ENCODE peak calls at places on chromosomes 6 and 20, in seven cellular contexts. Z, Y, L, Q, A, C and K are unnamed samples.

GRCh38 chr6:35034411-35035171 is 106.5 kb downstream of the TCP11 start:
- DNase-seq in Z (peak), Y (no peak), L (peak), Q (no peak), A (peak), C (no peak), K (peak)

GRCh38 chr20:60283281-60283680 is 325.1 kb downstream of the CDH26 start:
- DNase-seq in Z (no peak), Y (no peak), L (no peak), Q (no peak), A (no peak), C (no peak), K (no peak)

GRCh38 chr6:56370591-56371198 is 123.3 kb upstream of the COL21A1 start:
- DNase-seq in Z (peak), Y (peak), L (no peak), Q (peak), A (no peak), C (peak), K (no peak)

GRCh38 chr6:122726649-122727048 is 52.9 kb upstream of the FABP7 start:
- DNase-seq in Z (no peak), Y (peak), L (no peak), Q (no peak), A (peak), C (peak), K (no peak)

GRCh38 chr6:161029195-161029809 is 37.7 kb downstream of the MAP3K4 start:
- DNase-seq in Z (no peak), Y (no peak), L (no peak), Q (no peak), A (no peak), C (peak), K (no peak)

GRCh38 chr6:169022079-169022478 is 231.6 kb downstream of the THBS2 start:
- DNase-seq in Z (no peak), Y (no peak), L (no peak), Q (no peak), A (no peak), C (no peak), K (no peak)

GRCh38 chr6:111482959-111483735 is at the start of gene REV3L:
- DNase-seq in Z (peak), Y (peak), L (peak), Q (peak), A (peak), C (peak), K (peak)

GRCh38 chr20:4830696-4831095 is 109.0 kb downstream of the PRND start:
- DNase-seq in Z (no peak), Y (no peak), L (no peak), Q (no peak), A (no peak), C (no peak), K (no peak)

GRCh38 chr20:3563548-3564177 is 92.8 kb downstream of the ATRN start:
- DNase-seq in Z (no peak), Y (no peak), L (no peak), Q (no peak), A (no peak), C (peak), K (no peak)

GRCh38 chr20:41560971-41561370 is 57.2 kb downstream of the CHD6 start:
- DNase-seq in Z (no peak), Y (no peak), L (no peak), Q (no peak), A (no peak), C (no peak), K (no peak)

GRCh38 chr6:3961581-3962225 is 112.5 kb downstream of the FAM50B start:
- DNase-seq in Z (no peak), Y (no peak), L (no peak), Q (no peak), A (no peak), C (peak), K (no peak)

GRCh38 chr20:24698706-24699206 is 229.3 kb downstream of the SYNDIG1 start:
- DNase-seq in Z (no peak), Y (no peak), L (no peak), Q (no peak), A (peak), C (no peak), K (no peak)

GRCh38 chr20:2485662-2486061 is 15.1 kb upstream of the SNRPB start:
- DNase-seq in Z (no peak), Y (no peak), L (peak), Q (no peak), A (no peak), C (no peak), K (no peak)

GRCh38 chr20:35002426-35003210 is 47.0 kb downstream of the MYH7B start:
- DNase-seq in Z (no peak), Y (no peak), L (peak), Q (peak), A (no peak), C (no peak), K (peak)

GRCh38 chr20:1946762-1947534 is 46.9 kb downstream of the PDYN start:
- DNase-seq in Z (peak), Y (no peak), L (peak), Q (peak), A (peak), C (peak), K (no peak)

GRCh38 chr6:160995271-160995670 is 3.7 kb downstream of the MAP3K4 start:
- DNase-seq in Z (no peak), Y (no peak), L (no peak), Q (no peak), A (no peak), C (no peak), K (no peak)

GRCh38 chr20:31848088-31848999 is 2.9 kb upstream of the FOXS1 start:
- DNase-seq in Z (no peak), Y (no peak), L (no peak), Q (no peak), A (no peak), C (no peak), K (no peak)

GRCh38 chr20:8757146-8757545 is 311.7 kb upstream of the PLCB4 start:
- DNase-seq in Z (no peak), Y (no peak), L (no peak), Q (no peak), A (no peak), C (peak), K (no peak)

GRCh38 chr20:728022-728944 is 40.0 kb downstream of the SLC52A3 start:
- DNase-seq in Z (no peak), Y (no peak), L (peak), Q (no peak), A (peak), C (peak), K (peak)

GRCh38 chr6:157323924-157324276 is 581 bp upstream of the TMEM242 start:
- DNase-seq in Z (peak), Y (peak), L (peak), Q (peak), A (peak), C (peak), K (peak)

GRCh38 chr6:20564777-20565176 is 30.5 kb downstream of the CDKAL1 start:
- DNase-seq in Z (no peak), Y (no peak), L (no peak), Q (no peak), A (no peak), C (peak), K (no peak)

GRCh38 chr6:158607411-158608170 is 37.0 kb downstream of the DYNLT1 start:
- DNase-seq in Z (no peak), Y (no peak), L (no peak), Q (no peak), A (no peak), C (peak), K (no peak)

GRCh38 chr6:34447381-34447780 is 18.5 kb upstream of the PACSIN1 start:
- DNase-seq in Z (no peak), Y (no peak), L (no peak), Q (no peak), A (no peak), C (no peak), K (no peak)

GRCh38 chr6:153947817-153948447 is 91.1 kb upstream of the OPRM1 start:
- DNase-seq in Z (no peak), Y (no peak), L (no peak), Q (no peak), A (peak), C (no peak), K (no peak)

GRCh38 chr6:48641544-48641943 is 530.5 kb upstream of the PTCHD4 start:
- DNase-seq in Z (no peak), Y (peak), L (no peak), Q (no peak), A (no peak), C (peak), K (no peak)

GRCh38 chr20:1722513-1723050 is 65.0 kb upstream of the SIRPG start:
- DNase-seq in Z (no peak), Y (no peak), L (no peak), Q (no peak), A (no peak), C (no peak), K (no peak)

GRCh38 chr6:146962332-146962731 is 241.9 kb upstream of the STXBP5 start:
- DNase-seq in Z (no peak), Y (no peak), L (no peak), Q (no peak), A (no peak), C (no peak), K (no peak)
- H3K27ac ChIP-seq in Z (no peak), Y (no peak), L (no peak), Q (no peak), A (no peak), C (no peak), K (no peak)

GRCh38 chr6:118896339-118897136 is 2.6 kb downstream of the ASF1A start:
- DNase-seq in Z (no peak), Y (peak), L (no peak), Q (no peak), A (no peak), C (peak), K (no peak)
- TF ChIP-seq CTCF in Z (no peak), Y (peak), L (peak), Q (no peak), A (peak), C (peak), K (peak)

DNA sequence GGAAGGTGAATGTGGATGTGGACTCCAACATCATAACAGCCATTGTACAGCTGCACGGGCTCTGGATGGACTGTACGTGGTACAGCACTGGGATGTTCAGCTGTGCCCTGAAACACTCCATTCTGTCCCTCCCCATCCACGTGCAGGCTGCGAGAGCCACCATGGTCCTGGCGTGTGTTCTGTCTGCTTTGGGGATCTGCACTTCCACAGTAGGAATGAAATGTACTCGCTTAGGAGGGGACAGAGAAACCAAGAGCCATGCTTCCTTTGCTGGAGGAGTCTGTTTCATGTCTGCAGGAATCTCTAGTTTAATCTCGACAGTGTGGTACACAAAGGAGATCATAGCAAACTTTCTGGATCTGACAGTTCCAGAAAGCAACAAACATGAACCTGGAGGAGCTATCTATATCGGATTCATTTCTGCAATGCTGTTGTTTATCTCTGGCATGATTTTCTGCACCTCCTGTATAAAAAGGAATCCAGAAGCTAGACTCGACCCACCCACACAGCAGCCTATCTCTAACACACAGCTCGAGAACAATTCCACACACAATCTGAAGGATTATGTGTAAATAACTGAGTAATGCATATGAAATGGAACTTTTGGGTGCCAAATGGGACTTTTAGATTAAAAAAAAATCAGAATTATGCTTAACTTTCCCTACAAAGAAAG is 12.1 kb downstream of the CLDN20 start:
- DNase-seq in Z (no peak), Y (no peak), L (no peak), Q (no peak), A (no peak), C (peak), K (no peak)
- H3K27ac ChIP-seq in Z (peak), Y (no peak), L (peak), Q (peak), A (no peak), C (peak), K (no peak)

DNA sequence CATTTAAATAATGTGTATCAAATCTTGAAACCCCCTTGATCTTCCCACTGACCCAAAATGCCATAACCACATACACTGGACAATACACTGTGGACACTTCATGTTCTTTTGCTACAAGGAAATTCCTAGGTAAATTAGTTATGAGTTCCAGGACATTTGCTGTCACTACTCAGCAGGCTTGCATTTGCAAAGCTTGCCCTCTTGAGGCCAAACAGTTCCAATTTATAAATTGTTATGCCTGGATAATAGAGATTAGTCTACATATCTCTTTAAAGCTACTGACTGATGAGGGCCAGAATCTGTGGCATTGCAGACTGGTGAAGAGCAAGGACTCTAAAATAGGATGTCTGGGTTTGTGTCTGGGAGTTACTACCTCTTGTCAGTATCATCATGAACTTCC is 17.4 kb upstream of the RAB32 start:
- DNase-seq in Z (no peak), Y (no peak), L (no peak), Q (no peak), A (no peak), C (no peak), K (no peak)
- TF ChIP-seq CTCF in Z (no peak), Y (peak), L (peak), Q (no peak), A (peak), C (no peak), K (no peak)